ENCODE peak calls at places on chromosomes 16 and 17, in eight cellular contexts. S, K, J, R, X, Z, W and L are unnamed samples.

GRCh38 chr17:1147664-1148063 is 32.1 kb downstream of the ABR start:
- DNase-seq in S (no peak), K (no peak), J (peak; percentile 97), R (peak; percentile 62), X (no peak), Z (peak; percentile 40), W (peak; percentile 80), L (no peak)

GRCh38 chr16:84505249-84506156 is 1.0 kb upstream of the MEAK7 start:
- DNase-seq in S (no peak), K (no peak), J (no peak), R (no peak), X (no peak), Z (no peak), W (no peak), L (no peak)

GRCh38 chr17:75557075-75557851 is 30.3 kb upstream of the MYO15B start:
- DNase-seq in S (no peak), K (no peak), J (peak; percentile 81), R (peak; percentile 60), X (no peak), Z (no peak), W (no peak), L (no peak)

GRCh38 chr17:2778489-2778888 is 17.7 kb upstream of the RAP1GAP2 start:
- DNase-seq in S (no peak), K (no peak), J (no peak), R (no peak), X (no peak), Z (no peak), W (no peak), L (no peak)

GRCh38 chr16:46928811-46929210 is 44.6 kb downstream of the GPT2 start:
- DNase-seq in S (no peak), K (no peak), J (peak; percentile 61), R (no peak), X (no peak), Z (no peak), W (no peak), L (no peak)

GRCh38 chr16:97822-98221 is 19.8 kb downstream of the MPG start:
- DNase-seq in S (no peak), K (no peak), J (peak; percentile 41), R (no peak), X (no peak), Z (no peak), W (no peak), L (no peak)

GRCh38 chr17:73062726-73063125 is 29.8 kb downstream of the SLC39A11 start:
- DNase-seq in S (no peak), K (no peak), J (no peak), R (no peak), X (no peak), Z (no peak), W (no peak), L (no peak)

GRCh38 chr16:58495861-58496331 is 4.0 kb upstream of the NDRG4 start:
- DNase-seq in S (no peak), K (no peak), J (peak; percentile 62), R (no peak), X (no peak), Z (no peak), W (no peak), L (no peak)

GRCh38 chr16:3186946-3187690 is 886 bp upstream of the OR1F1 start:
- DNase-seq in S (no peak), K (no peak), J (peak; percentile 53), R (no peak), X (no peak), Z (no peak), W (no peak), L (no peak)

GRCh38 chr16:3182608-3183444 is 5.2 kb upstream of the OR1F1 start:
- DNase-seq in S (peak; percentile 59), K (peak; percentile 43), J (peak; percentile 96), R (peak; percentile 47), X (no peak), Z (peak; percentile 88), W (peak; percentile 45), L (no peak)

GRCh38 chr16:3179651-3180050 is 8.4 kb upstream of the OR1F1 start:
- DNase-seq in S (no peak), K (no peak), J (no peak), R (no peak), X (no peak), Z (no peak), W (no peak), L (no peak)

GRCh38 chr16:3180445-3180878 is 7.5 kb upstream of the OR1F1 start:
- DNase-seq in S (no peak), K (no peak), J (peak; percentile 89), R (no peak), X (no peak), Z (no peak), W (no peak), L (no peak)

DNA sequence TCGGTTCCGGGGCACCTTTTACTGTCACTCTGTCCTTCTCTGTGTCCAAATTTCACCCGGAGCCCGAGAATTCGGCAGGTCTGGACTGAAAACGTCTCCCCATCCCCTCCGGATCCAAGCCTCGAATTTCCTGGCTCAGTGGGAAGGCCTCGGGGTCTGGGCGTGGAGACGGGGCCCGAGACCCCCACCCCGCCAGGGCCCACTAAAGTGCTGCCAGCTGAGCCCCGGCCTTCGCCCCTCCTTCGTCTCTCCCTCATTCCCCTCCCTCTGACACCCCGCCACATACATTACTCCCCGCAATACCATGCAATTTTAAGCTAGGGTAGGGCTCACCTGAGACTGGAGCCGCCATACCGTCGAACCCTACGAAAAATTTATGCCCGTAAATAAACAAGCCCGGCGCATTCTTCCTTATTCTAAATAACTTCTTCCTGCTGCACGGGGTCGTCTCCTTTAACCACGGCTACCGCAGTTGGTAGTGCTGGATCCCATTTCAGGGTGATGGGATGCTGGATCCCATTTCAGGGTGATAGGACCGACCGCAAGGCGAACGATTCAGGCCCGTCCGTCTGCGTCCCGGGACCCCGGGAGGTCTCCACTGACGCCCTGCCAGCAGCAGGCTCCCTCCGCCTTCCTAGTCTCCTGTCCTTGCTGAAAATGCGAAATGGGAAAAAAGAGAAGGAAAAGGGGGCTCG is 4.4 kb upstream of the OR1F1 start:
- DNase-seq in S (no peak), K (no peak), J (peak; percentile 83), R (no peak), X (no peak), Z (no peak), W (no peak), L (no peak)
- H3K4me3 ChIP-seq in S (peak overlapping the region; percentile 38), K (peak overlapping the region; percentile 58), J (peak overlapping the region; percentile 92), R (peak overlapping the region; percentile 59), X (peak overlapping the region; percentile 85), Z (peak overlapping the region; percentile 43), W (peak overlapping the region; percentile 36), L (no peak overlapping the region)

GRCh38 chr17:80961516-80961915 is 30.1 kb upstream of the CHMP6 start:
- DNase-seq in S (no peak), K (no peak), J (no peak), R (no peak), X (no peak), Z (no peak), W (no peak), L (no peak)

GRCh38 chr17:80961931-80962330 is 29.7 kb upstream of the CHMP6 start:
- DNase-seq in S (no peak), K (no peak), J (no peak), R (no peak), X (no peak), Z (no peak), W (no peak), L (no peak)

GRCh38 chr17:80959330-80960036 is 32.2 kb upstream of the CHMP6 start:
- DNase-seq in S (no peak), K (no peak), J (no peak), R (peak; percentile 85), X (no peak), Z (no peak), W (no peak), L (no peak)

GRCh38 chr17:80960037-80960796 is 31.4 kb upstream of the CHMP6 start:
- DNase-seq in S (no peak), K (no peak), J (no peak), R (no peak), X (no peak), Z (no peak), W (no peak), L (no peak)

GRCh38 chr17:80960797-80961452 is 30.7 kb upstream of the CHMP6 start:
- DNase-seq in S (no peak), K (no peak), J (no peak), R (no peak), X (no peak), Z (no peak), W (no peak), L (no peak)
- H3K4me3 ChIP-seq in S (no peak overlapping the region), K (no peak overlapping the region), J (no peak overlapping the region), R (no peak overlapping the region), X (no peak overlapping the region), Z (no peak overlapping the region), W (no peak overlapping the region), L (no peak overlapping the region)

GRCh38 chr16:65070831-65071230 is 51.0 kb downstream of the CDH11 start:
- DNase-seq in S (no peak), K (no peak), J (peak; percentile 73), R (peak; percentile 95), X (no peak), Z (peak; percentile 87), W (peak; percentile 82), L (no peak)

GRCh38 chr16:65068151-65068740 is 53.6 kb downstream of the CDH11 start:
- DNase-seq in S (no peak), K (no peak), J (no peak), R (peak; percentile 46), X (no peak), Z (no peak), W (no peak), L (no peak)

GRCh38 chr16:65069090-65069489 is 52.8 kb downstream of the CDH11 start:
- DNase-seq in S (no peak), K (no peak), J (no peak), R (peak; percentile 68), X (no peak), Z (peak; percentile 72), W (peak; percentile 28), L (no peak)

GRCh38 chr16:65069766-65070165 is 52.1 kb downstream of the CDH11 start:
- DNase-seq in S (no peak), K (no peak), J (no peak), R (no peak), X (no peak), Z (peak; percentile 21), W (no peak), L (no peak)

DNA sequence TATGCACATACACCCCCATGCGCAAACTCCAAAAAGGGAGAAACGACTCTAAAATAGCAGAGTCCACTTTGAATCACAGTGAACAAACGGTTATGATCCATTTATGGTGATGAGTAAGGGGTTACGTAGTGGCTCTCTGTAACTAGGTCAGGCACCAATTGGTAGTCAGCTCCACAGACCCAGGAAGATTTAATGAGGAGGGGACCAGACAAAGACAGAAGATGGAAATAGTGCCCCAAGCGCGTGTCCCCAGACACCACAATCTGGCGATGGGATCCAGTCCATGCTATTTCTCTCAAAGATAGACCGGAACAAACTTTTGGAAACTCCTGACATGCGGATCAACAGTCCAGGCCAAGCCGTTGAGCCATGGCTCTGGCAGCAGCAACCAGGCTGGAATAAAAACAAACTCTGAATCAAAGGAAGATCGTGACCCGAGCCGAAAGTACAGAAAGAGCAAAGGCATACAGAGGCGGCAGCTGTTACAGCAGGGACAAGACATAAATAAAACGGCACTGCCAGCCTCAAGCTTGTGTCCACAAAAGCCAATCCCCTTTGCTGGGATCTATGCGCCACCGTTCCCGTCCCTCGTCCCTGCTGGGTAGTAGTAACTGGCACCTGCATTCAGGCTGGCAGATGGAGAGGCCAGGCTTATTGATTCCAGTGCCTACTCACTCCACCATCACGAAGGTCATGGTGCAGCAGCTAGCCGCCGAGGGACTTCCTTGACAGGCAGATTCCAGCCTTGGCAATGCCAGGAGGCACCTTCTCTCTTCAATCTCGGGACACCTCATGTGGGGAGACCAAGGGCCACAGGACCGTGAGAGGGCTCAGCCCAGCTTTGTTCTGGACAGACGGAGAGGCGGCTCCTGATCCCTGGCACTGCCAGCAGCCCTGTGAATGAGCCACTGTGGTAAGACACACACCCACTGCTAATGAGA is 50.2 kb downstream of the CDH11 start:
- DNase-seq in S (no peak), K (no peak), J (no peak), R (peak; percentile 29), X (no peak), Z (peak; percentile 49), W (peak; percentile 4), L (no peak)
- H3K4me3 ChIP-seq in S (no peak overlapping the region), K (no peak overlapping the region), J (no peak overlapping the region), R (peak overlapping the region; percentile 2), X (no peak overlapping the region), Z (no peak overlapping the region), W (no peak overlapping the region), L (no peak overlapping the region)

DNA sequence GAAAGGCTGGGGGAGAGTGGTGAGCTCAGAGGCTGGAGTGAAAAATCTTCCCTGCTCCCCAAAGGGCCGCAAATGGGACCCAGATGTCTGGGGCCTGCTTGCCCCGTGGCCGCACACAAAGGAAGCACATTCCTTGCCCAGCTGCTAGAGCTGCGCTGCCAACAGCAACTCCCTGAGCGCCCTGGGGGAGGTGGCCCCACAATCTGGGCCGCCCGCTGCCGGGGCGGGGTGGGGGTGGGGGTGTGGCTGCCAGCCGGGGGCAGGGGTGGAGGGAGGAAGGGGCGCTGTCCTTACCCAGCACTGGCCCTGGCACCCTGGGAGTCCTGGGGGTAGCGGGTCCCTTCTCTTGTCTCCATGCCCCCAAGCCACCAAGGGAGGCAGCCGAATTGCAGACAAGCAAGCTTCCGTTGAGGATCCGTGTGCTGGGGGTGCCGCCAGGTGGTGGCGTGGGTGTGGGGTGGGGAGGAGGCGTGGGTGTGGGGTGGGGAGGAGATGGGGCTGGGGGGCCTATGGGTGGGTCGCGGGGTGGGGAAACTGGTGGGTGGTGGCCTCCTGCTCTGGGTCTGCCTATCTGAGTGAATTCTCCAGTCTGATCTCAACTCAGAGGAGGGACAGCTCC is 48.4 kb upstream of the PABPN1L start:
- DNase-seq in S (no peak), K (no peak), J (no peak), R (peak; percentile 46), X (no peak), Z (no peak), W (no peak), L (no peak)
- H3K4me3 ChIP-seq in S (no peak overlapping the region), K (no peak overlapping the region), J (no peak overlapping the region), R (no peak overlapping the region), X (no peak overlapping the region), Z (no peak overlapping the region), W (no peak overlapping the region), L (no peak overlapping the region)